ENCODE peak calls at places on chromosomes 12 and 14, in nine cellular contexts. One of them, this sample, is unnamed.

GRCh38 chr12:68189766-68190700 is 30.5 kb upstream of the IFNG start:
- DNase-seq in non-pigmented ciliary epithelial cell: peak
- DNase-seq in SW 1271: no peak
- DNase-seq in endodermal cell: no peak
- DNase-seq in NCI-H1105: no peak
- DNase-seq in AG10803: peak
- DNase-seq in CMK: no peak
- DNase-seq in omental fat pad: no peak
- DNase-seq in retina: no peak
- DNase-seq in this sample: no peak

GRCh38 chr12:69069479-69069878 is 136.5 kb upstream of the CPM start:
- DNase-seq in omental fat pad: no peak
- DNase-seq in endodermal cell: no peak
- DNase-seq in retina: no peak
- DNase-seq in CMK: no peak
- DNase-seq in AG10803: no peak
- DNase-seq in non-pigmented ciliary epithelial cell: no peak
- DNase-seq in SW 1271: no peak
- DNase-seq in NCI-H1105: no peak
- DNase-seq in this sample: no peak

GRCh38 chr12:68157295-68157871 is 2.2 kb downstream of the IFNG start:
- DNase-seq in SW 1271: no peak
- DNase-seq in omental fat pad: no peak
- DNase-seq in non-pigmented ciliary epithelial cell: no peak
- DNase-seq in retina: no peak
- DNase-seq in NCI-H1105: no peak
- DNase-seq in AG10803: no peak
- DNase-seq in CMK: no peak
- DNase-seq in endodermal cell: no peak
- DNase-seq in this sample: no peak

GRCh38 chr14:54782803-54783659 is 119.6 kb downstream of the GCH1 start:
- DNase-seq in omental fat pad: no peak
- DNase-seq in retina: no peak
- DNase-seq in CMK: no peak
- DNase-seq in NCI-H1105: peak
- DNase-seq in non-pigmented ciliary epithelial cell: no peak
- DNase-seq in endodermal cell: peak
- DNase-seq in AG10803: no peak
- DNase-seq in SW 1271: no peak
- DNase-seq in this sample: peak

GRCh38 chr14:61107148-61107641 is 126.2 kb downstream of the SLC38A6 start:
- DNase-seq in omental fat pad: no peak
- DNase-seq in endodermal cell: no peak
- DNase-seq in AG10803: peak
- DNase-seq in SW 1271: no peak
- DNase-seq in retina: no peak
- DNase-seq in NCI-H1105: no peak
- DNase-seq in non-pigmented ciliary epithelial cell: no peak
- DNase-seq in CMK: no peak
- DNase-seq in this sample: no peak

GRCh38 chr12:21526053-21526452 is at the start of gene SPX:
- DNase-seq in omental fat pad: no peak
- DNase-seq in CMK: no peak
- DNase-seq in SW 1271: no peak
- DNase-seq in non-pigmented ciliary epithelial cell: no peak
- DNase-seq in endodermal cell: no peak
- DNase-seq in AG10803: peak
- DNase-seq in retina: no peak
- DNase-seq in NCI-H1105: no peak
- DNase-seq in this sample: no peak

GRCh38 chr14:74879427-74880180 is 2.1 kb upstream of the DLST start:
- DNase-seq in endodermal cell: no peak
- DNase-seq in non-pigmented ciliary epithelial cell: no peak
- DNase-seq in AG10803: no peak
- DNase-seq in omental fat pad: no peak
- DNase-seq in retina: no peak
- DNase-seq in CMK: no peak
- DNase-seq in NCI-H1105: no peak
- DNase-seq in SW 1271: no peak
- DNase-seq in this sample: no peak

GRCh38 chr14:99481745-99482099 is 513 bp downstream of the CCNK start:
- DNase-seq in AG10803: peak
- DNase-seq in endodermal cell: no peak
- DNase-seq in retina: peak
- DNase-seq in CMK: peak
- DNase-seq in non-pigmented ciliary epithelial cell: no peak
- DNase-seq in SW 1271: no peak
- DNase-seq in omental fat pad: no peak
- DNase-seq in NCI-H1105: no peak
- DNase-seq in this sample: no peak

GRCh38 chr14:58297412-58297761 is 968 bp upstream of the ARID4A start:
- DNase-seq in NCI-H1105: no peak
- DNase-seq in SW 1271: no peak
- DNase-seq in omental fat pad: no peak
- DNase-seq in CMK: no peak
- DNase-seq in retina: no peak
- DNase-seq in AG10803: peak
- DNase-seq in non-pigmented ciliary epithelial cell: no peak
- DNase-seq in endodermal cell: no peak
- DNase-seq in this sample: no peak

GRCh38 chr12:10130042-10130441 is at the start of gene CLEC7A:
- DNase-seq in non-pigmented ciliary epithelial cell: no peak
- DNase-seq in NCI-H1105: no peak
- DNase-seq in AG10803: no peak
- DNase-seq in omental fat pad: no peak
- DNase-seq in retina: no peak
- DNase-seq in SW 1271: no peak
- DNase-seq in CMK: no peak
- DNase-seq in endodermal cell: no peak
- DNase-seq in this sample: no peak

GRCh38 chr12:3273409-3273853 is 196.3 kb downstream of the TSPAN9 start:
- DNase-seq in AG10803: peak
- DNase-seq in omental fat pad: no peak
- DNase-seq in CMK: no peak
- DNase-seq in endodermal cell: no peak
- DNase-seq in non-pigmented ciliary epithelial cell: peak
- DNase-seq in retina: no peak
- DNase-seq in SW 1271: no peak
- DNase-seq in NCI-H1105: no peak
- DNase-seq in this sample: no peak

GRCh38 chr14:103686831-103687485 is 28.3 kb downstream of the XRCC3 start:
- DNase-seq in endodermal cell: no peak
- DNase-seq in AG10803: peak
- DNase-seq in SW 1271: no peak
- DNase-seq in retina: no peak
- DNase-seq in NCI-H1105: no peak
- DNase-seq in non-pigmented ciliary epithelial cell: no peak
- DNase-seq in omental fat pad: no peak
- DNase-seq in CMK: no peak
- DNase-seq in this sample: no peak

GRCh38 chr12:95836185-95836609 is 22.6 kb upstream of the SNRPF start:
- DNase-seq in NCI-H1105: peak
- DNase-seq in retina: no peak
- DNase-seq in non-pigmented ciliary epithelial cell: no peak
- DNase-seq in AG10803: peak
- DNase-seq in CMK: no peak
- DNase-seq in SW 1271: no peak
- DNase-seq in endodermal cell: no peak
- DNase-seq in omental fat pad: no peak
- DNase-seq in this sample: no peak

GRCh38 chr14:88166616-88167015 is 156.5 kb downstream of the KCNK10 start:
- DNase-seq in endodermal cell: peak
- DNase-seq in NCI-H1105: no peak
- DNase-seq in CMK: no peak
- DNase-seq in SW 1271: no peak
- DNase-seq in non-pigmented ciliary epithelial cell: no peak
- DNase-seq in retina: no peak
- DNase-seq in omental fat pad: no peak
- DNase-seq in AG10803: peak
- DNase-seq in this sample: no peak

GRCh38 chr12:132568301-132568700 is 42.1 kb downstream of the LRCOL1 start:
- DNase-seq in omental fat pad: no peak
- DNase-seq in non-pigmented ciliary epithelial cell: no peak
- DNase-seq in retina: no peak
- DNase-seq in NCI-H1105: no peak
- DNase-seq in SW 1271: no peak
- DNase-seq in endodermal cell: no peak
- DNase-seq in AG10803: no peak
- DNase-seq in CMK: no peak
- DNase-seq in this sample: no peak

GRCh38 chr14:53714495-53715389 is 241.9 kb downstream of the BMP4 start:
- DNase-seq in non-pigmented ciliary epithelial cell: no peak
- DNase-seq in omental fat pad: no peak
- DNase-seq in CMK: no peak
- DNase-seq in endodermal cell: no peak
- DNase-seq in SW 1271: no peak
- DNase-seq in NCI-H1105: no peak
- DNase-seq in AG10803: no peak
- DNase-seq in retina: no peak
- DNase-seq in this sample: no peak

GRCh38 chr12:6039894-6040601 is 84.4 kb downstream of the VWF start:
- DNase-seq in endodermal cell: peak
- DNase-seq in retina: peak
- DNase-seq in AG10803: peak
- DNase-seq in NCI-H1105: peak
- DNase-seq in SW 1271: no peak
- DNase-seq in CMK: peak
- DNase-seq in omental fat pad: no peak
- DNase-seq in non-pigmented ciliary epithelial cell: no peak
- DNase-seq in this sample: peak

GRCh38 chr14:101480022-101480746 is 81.1 kb upstream of the DIO3 start:
- DNase-seq in non-pigmented ciliary epithelial cell: no peak
- DNase-seq in NCI-H1105: no peak
- DNase-seq in retina: no peak
- DNase-seq in CMK: no peak
- DNase-seq in endodermal cell: peak
- DNase-seq in omental fat pad: peak
- DNase-seq in AG10803: no peak
- DNase-seq in SW 1271: no peak
- DNase-seq in this sample: no peak

GRCh38 chr12:109741286-109741969 is 27.8 kb downstream of the FAM222A start:
- DNase-seq in CMK: no peak
- DNase-seq in SW 1271: no peak
- DNase-seq in retina: no peak
- DNase-seq in endodermal cell: peak
- DNase-seq in NCI-H1105: no peak
- DNase-seq in omental fat pad: no peak
- DNase-seq in AG10803: no peak
- DNase-seq in non-pigmented ciliary epithelial cell: no peak
- DNase-seq in this sample: no peak

GRCh38 chr14:92759300-92759678 is 10.9 kb upstream of the LGMN start:
- DNase-seq in retina: no peak
- DNase-seq in AG10803: peak
- DNase-seq in non-pigmented ciliary epithelial cell: no peak
- DNase-seq in CMK: no peak
- DNase-seq in omental fat pad: no peak
- DNase-seq in endodermal cell: peak
- DNase-seq in NCI-H1105: no peak
- DNase-seq in SW 1271: no peak
- DNase-seq in this sample: no peak

GRCh38 chr12:42756841-42757661 is 167.5 kb upstream of the PRICKLE1 start:
- DNase-seq in retina: peak
- DNase-seq in omental fat pad: no peak
- DNase-seq in NCI-H1105: no peak
- DNase-seq in SW 1271: no peak
- DNase-seq in endodermal cell: peak
- DNase-seq in non-pigmented ciliary epithelial cell: peak
- DNase-seq in AG10803: peak
- DNase-seq in CMK: no peak
- DNase-seq in this sample: no peak

GRCh38 chr12:109537136-109537535 is 36.2 kb downstream of the MMAB start:
- DNase-seq in AG10803: no peak
- DNase-seq in omental fat pad: no peak
- DNase-seq in non-pigmented ciliary epithelial cell: no peak
- DNase-seq in NCI-H1105: no peak
- DNase-seq in endodermal cell: no peak
- DNase-seq in CMK: no peak
- DNase-seq in SW 1271: no peak
- DNase-seq in retina: no peak
- DNase-seq in this sample: no peak

GRCh38 chr12:45247589-45247988 is 31.7 kb downstream of the ANO6 start:
- DNase-seq in SW 1271: no peak
- DNase-seq in retina: no peak
- DNase-seq in omental fat pad: no peak
- DNase-seq in NCI-H1105: no peak
- DNase-seq in AG10803: no peak
- DNase-seq in endodermal cell: no peak
- DNase-seq in CMK: no peak
- DNase-seq in non-pigmented ciliary epithelial cell: no peak
- DNase-seq in this sample: no peak

GRCh38 chr12:64400041-64400440 is 4.2 kb upstream of the XPOT start:
- DNase-seq in endodermal cell: no peak
- DNase-seq in retina: no peak
- DNase-seq in CMK: no peak
- DNase-seq in non-pigmented ciliary epithelial cell: peak
- DNase-seq in AG10803: peak
- DNase-seq in SW 1271: no peak
- DNase-seq in NCI-H1105: no peak
- DNase-seq in omental fat pad: no peak
- DNase-seq in this sample: no peak

GRCh38 chr14:27384124-27384523 is 786.3 kb upstream of the NOVA1 start:
- DNase-seq in SW 1271: no peak
- DNase-seq in CMK: no peak
- DNase-seq in AG10803: no peak
- DNase-seq in non-pigmented ciliary epithelial cell: no peak
- DNase-seq in retina: no peak
- DNase-seq in omental fat pad: no peak
- DNase-seq in NCI-H1105: no peak
- DNase-seq in endodermal cell: no peak
- DNase-seq in this sample: no peak

GRCh38 chr14:100287202-100287997 is 18.8 kb downstream of the SLC25A29 start:
- DNase-seq in retina: no peak
- DNase-seq in CMK: no peak
- DNase-seq in NCI-H1105: no peak
- DNase-seq in endodermal cell: no peak
- DNase-seq in SW 1271: no peak
- DNase-seq in omental fat pad: no peak
- DNase-seq in AG10803: no peak
- DNase-seq in non-pigmented ciliary epithelial cell: no peak
- DNase-seq in this sample: no peak

GRCh38 chr14:101127239-101127638 is 223.7 kb upstream of the RTL1 start:
- DNase-seq in omental fat pad: peak
- DNase-seq in non-pigmented ciliary epithelial cell: no peak
- DNase-seq in retina: peak
- DNase-seq in NCI-H1105: no peak
- DNase-seq in AG10803: peak
- DNase-seq in SW 1271: no peak
- DNase-seq in CMK: no peak
- DNase-seq in endodermal cell: no peak
- DNase-seq in this sample: no peak

GRCh38 chr12:15963271-15963670 is 52.1 kb downstream of the DERA start:
- DNase-seq in retina: no peak
- DNase-seq in CMK: no peak
- DNase-seq in non-pigmented ciliary epithelial cell: no peak
- DNase-seq in omental fat pad: no peak
- DNase-seq in AG10803: no peak
- DNase-seq in SW 1271: no peak
- DNase-seq in endodermal cell: no peak
- DNase-seq in NCI-H1105: no peak
- DNase-seq in this sample: no peak

GRCh38 chr14:96631621-96632362 is 129.6 kb downstream of the PAPOLA start:
- DNase-seq in omental fat pad: peak
- DNase-seq in endodermal cell: no peak
- DNase-seq in CMK: no peak
- DNase-seq in SW 1271: no peak
- DNase-seq in NCI-H1105: no peak
- DNase-seq in AG10803: no peak
- DNase-seq in retina: no peak
- DNase-seq in non-pigmented ciliary epithelial cell: no peak
- DNase-seq in this sample: no peak

GRCh38 chr12:12717586-12718381 is 616 bp downstream of the CDKN1B start:
- DNase-seq in non-pigmented ciliary epithelial cell: no peak
- DNase-seq in SW 1271: no peak
- DNase-seq in AG10803: no peak
- DNase-seq in endodermal cell: peak
- DNase-seq in NCI-H1105: no peak
- DNase-seq in CMK: no peak
- DNase-seq in omental fat pad: no peak
- DNase-seq in retina: no peak
- DNase-seq in this sample: peak

GRCh38 chr14:58755026-58755929 is 117.5 kb downstream of the DACT1 start:
- DNase-seq in non-pigmented ciliary epithelial cell: no peak
- DNase-seq in endodermal cell: no peak
- DNase-seq in retina: no peak
- DNase-seq in SW 1271: no peak
- DNase-seq in NCI-H1105: peak
- DNase-seq in AG10803: no peak
- DNase-seq in omental fat pad: no peak
- DNase-seq in CMK: no peak
- DNase-seq in this sample: no peak